ENCODE peak calls at places on chromosome 15, in eight cellular contexts. One of them, this sample, is unnamed.

GRCh38 chr15:75945953-75946352 is 42.3 kb downstream of the FBXO22 start:
- DNase-seq in uterus: no peak
- DNase-seq in Peyer's patch: no peak
- DNase-seq in lower leg skin: no peak
- DNase-seq in testis: no peak
- DNase-seq in adrenal gland: no peak
- DNase-seq in heart left ventricle: no peak
- DNase-seq in ovary: no peak
- DNase-seq in this sample: no peak

GRCh38 chr15:28726102-28726501 is 13.9 kb upstream of the GOLGA8M start:
- DNase-seq in uterus: no peak
- DNase-seq in Peyer's patch: no peak
- DNase-seq in lower leg skin: no peak
- DNase-seq in testis: no peak
- DNase-seq in adrenal gland: no peak
- DNase-seq in heart left ventricle: no peak
- DNase-seq in ovary: no peak
- DNase-seq in this sample: no peak

GRCh38 chr15:38534691-38535090 is 29.9 kb downstream of the RASGRP1 start:
- DNase-seq in uterus: no peak
- DNase-seq in Peyer's patch: no peak
- DNase-seq in lower leg skin: no peak
- DNase-seq in testis: no peak
- DNase-seq in adrenal gland: no peak
- DNase-seq in heart left ventricle: no peak
- DNase-seq in ovary: no peak
- DNase-seq in this sample: no peak

GRCh38 chr15:78360958-78361714 is 21.0 kb downstream of the CRABP1 start:
- DNase-seq in uterus: no peak
- DNase-seq in Peyer's patch: no peak
- DNase-seq in lower leg skin: peak
- DNase-seq in testis: no peak
- DNase-seq in adrenal gland: no peak
- DNase-seq in heart left ventricle: no peak
- DNase-seq in ovary: no peak
- DNase-seq in this sample: no peak

GRCh38 chr15:71752604-71753289 is 57.6 kb upstream of the NR2E3 start:
- DNase-seq in uterus: no peak
- DNase-seq in Peyer's patch: peak
- DNase-seq in lower leg skin: no peak
- DNase-seq in testis: peak
- DNase-seq in adrenal gland: peak
- DNase-seq in heart left ventricle: no peak
- DNase-seq in ovary: no peak
- DNase-seq in this sample: peak

GRCh38 chr15:99407716-99408115 is 156.4 kb downstream of the LRRC28 start:
- DNase-seq in uterus: no peak
- DNase-seq in Peyer's patch: peak
- DNase-seq in lower leg skin: peak
- DNase-seq in testis: no peak
- DNase-seq in adrenal gland: no peak
- DNase-seq in heart left ventricle: no peak
- DNase-seq in ovary: peak
- DNase-seq in this sample: no peak

GRCh38 chr15:70327328-70328136 is 229.8 kb upstream of the TLE3 start:
- DNase-seq in uterus: no peak
- DNase-seq in Peyer's patch: no peak
- DNase-seq in lower leg skin: no peak
- DNase-seq in testis: no peak
- DNase-seq in adrenal gland: no peak
- DNase-seq in heart left ventricle: no peak
- DNase-seq in ovary: no peak
- DNase-seq in this sample: no peak

GRCh38 chr15:68488966-68489365 is 57.0 kb upstream of the ITGA11 start:
- DNase-seq in uterus: no peak
- DNase-seq in Peyer's patch: no peak
- DNase-seq in lower leg skin: peak
- DNase-seq in testis: no peak
- DNase-seq in adrenal gland: no peak
- DNase-seq in heart left ventricle: no peak
- DNase-seq in ovary: no peak
- DNase-seq in this sample: no peak

GRCh38 chr15:75647370-75648155 is at the start of gene SNX33:
- DNase-seq in uterus: peak
- DNase-seq in Peyer's patch: peak
- DNase-seq in lower leg skin: peak
- DNase-seq in testis: peak
- DNase-seq in adrenal gland: peak
- DNase-seq in heart left ventricle: peak
- DNase-seq in ovary: peak
- DNase-seq in this sample: no peak

GRCh38 chr15:87940763-87941162 is 315.8 kb downstream of the NTRK3 start:
- DNase-seq in uterus: no peak
- DNase-seq in Peyer's patch: no peak
- DNase-seq in lower leg skin: no peak
- DNase-seq in testis: no peak
- DNase-seq in adrenal gland: no peak
- DNase-seq in heart left ventricle: no peak
- DNase-seq in ovary: no peak
- DNase-seq in this sample: no peak

GRCh38 chr15:71753346-71753745 is 57.0 kb upstream of the NR2E3 start:
- DNase-seq in uterus: no peak
- DNase-seq in Peyer's patch: no peak
- DNase-seq in lower leg skin: no peak
- DNase-seq in testis: no peak
- DNase-seq in adrenal gland: no peak
- DNase-seq in heart left ventricle: no peak
- DNase-seq in ovary: no peak
- DNase-seq in this sample: no peak

GRCh38 chr15:100705065-100705464 is 102.7 kb downstream of the ASB7 start:
- DNase-seq in uterus: no peak
- DNase-seq in Peyer's patch: peak
- DNase-seq in lower leg skin: peak
- DNase-seq in testis: no peak
- DNase-seq in adrenal gland: no peak
- DNase-seq in heart left ventricle: no peak
- DNase-seq in ovary: no peak
- DNase-seq in this sample: no peak

GRCh38 chr15:100703671-100704070 is 101.3 kb downstream of the ASB7 start:
- DNase-seq in uterus: no peak
- DNase-seq in Peyer's patch: no peak
- DNase-seq in lower leg skin: peak
- DNase-seq in testis: no peak
- DNase-seq in adrenal gland: no peak
- DNase-seq in heart left ventricle: no peak
- DNase-seq in ovary: no peak
- DNase-seq in this sample: no peak

GRCh38 chr15:100707229-100707628 is 104.8 kb downstream of the ASB7 start:
- DNase-seq in uterus: no peak
- DNase-seq in Peyer's patch: peak
- DNase-seq in lower leg skin: peak
- DNase-seq in testis: no peak
- DNase-seq in adrenal gland: no peak
- DNase-seq in heart left ventricle: no peak
- DNase-seq in ovary: no peak
- DNase-seq in this sample: no peak

GRCh38 chr15:100704281-100705055 is 102.1 kb downstream of the ASB7 start:
- DNase-seq in uterus: no peak
- DNase-seq in Peyer's patch: peak
- DNase-seq in lower leg skin: peak
- DNase-seq in testis: no peak
- DNase-seq in adrenal gland: no peak
- DNase-seq in heart left ventricle: no peak
- DNase-seq in ovary: no peak
- DNase-seq in this sample: peak

DNA sequence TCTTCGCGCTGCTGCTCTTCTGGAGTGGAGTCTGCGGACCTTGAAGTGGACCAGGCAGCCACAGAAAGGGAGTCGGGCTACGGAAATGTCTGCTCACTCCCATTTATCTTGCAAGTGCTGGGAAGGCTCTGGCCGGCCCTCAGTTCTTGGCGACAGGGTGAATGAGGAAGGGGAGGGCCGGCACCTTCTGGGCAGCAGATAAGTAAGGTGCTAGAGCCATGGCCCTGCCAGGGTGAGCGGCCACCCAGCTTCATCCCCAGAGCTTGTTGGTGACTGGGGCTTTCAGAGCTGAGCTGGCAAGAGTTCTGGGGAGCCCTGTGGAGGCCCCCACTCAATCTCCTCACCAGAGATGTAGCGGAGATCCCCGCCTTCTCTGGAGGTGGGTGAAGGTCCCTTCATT is 103.5 kb downstream of the ASB7 start:
- DNase-seq in uterus: no peak
- DNase-seq in Peyer's patch: peak
- DNase-seq in lower leg skin: peak
- DNase-seq in testis: no peak
- DNase-seq in adrenal gland: no peak
- DNase-seq in heart left ventricle: no peak
- DNase-seq in ovary: peak
- DNase-seq in this sample: no peak
- TF ChIP-seq POLR2A in uterus: no peak
- TF ChIP-seq POLR2A in Peyer's patch: no peak
- TF ChIP-seq POLR2A in lower leg skin: no peak
- TF ChIP-seq POLR2A in testis: no peak
- TF ChIP-seq POLR2A in adrenal gland: no peak
- TF ChIP-seq POLR2A in heart left ventricle: no peak
- TF ChIP-seq POLR2A in ovary: no peak
- TF ChIP-seq POLR2A in this sample: no peak

DNA sequence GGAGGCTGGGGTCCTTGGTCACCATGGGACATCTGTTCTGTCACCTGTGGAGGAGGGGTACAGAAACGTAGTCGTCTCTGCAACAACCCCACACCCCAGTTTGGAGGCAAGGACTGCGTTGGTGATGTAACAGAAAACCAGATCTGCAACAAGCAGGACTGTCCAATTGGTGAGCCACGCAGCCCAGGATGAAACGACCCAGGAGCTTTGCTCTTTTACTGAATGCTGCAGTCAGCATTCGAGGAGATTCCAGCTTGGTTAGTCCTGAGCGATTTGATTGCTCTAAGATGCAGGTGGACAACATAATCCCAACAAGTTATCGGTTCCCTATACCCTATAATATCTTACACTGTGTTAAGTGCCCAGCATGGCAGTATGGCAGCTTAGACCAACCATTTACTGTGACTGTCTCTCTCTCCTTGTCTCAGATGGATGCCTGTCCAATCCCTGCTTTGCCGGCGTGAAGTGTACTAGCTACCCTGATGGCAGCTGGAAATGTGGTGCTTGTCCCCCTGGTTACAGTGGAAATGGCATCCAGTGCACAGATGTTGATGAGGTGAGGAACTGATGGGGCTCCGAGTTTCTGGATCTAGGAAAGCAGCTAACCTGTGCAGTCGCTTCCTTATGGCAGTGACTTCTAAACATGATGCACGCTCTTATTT is 7.8 kb downstream of the THBS1 start:
- DNase-seq in uterus: no peak
- DNase-seq in Peyer's patch: no peak
- DNase-seq in lower leg skin: no peak
- DNase-seq in testis: no peak
- DNase-seq in adrenal gland: no peak
- DNase-seq in heart left ventricle: no peak
- DNase-seq in ovary: no peak
- DNase-seq in this sample: no peak
- TF ChIP-seq POLR2A in uterus: no peak
- TF ChIP-seq POLR2A in Peyer's patch: no peak
- TF ChIP-seq POLR2A in lower leg skin: no peak
- TF ChIP-seq POLR2A in testis: no peak
- TF ChIP-seq POLR2A in adrenal gland: peak
- TF ChIP-seq POLR2A in heart left ventricle: no peak
- TF ChIP-seq POLR2A in ovary: no peak
- TF ChIP-seq POLR2A in this sample: no peak

GRCh38 chr15:48182749-48183148 is 4.7 kb upstream of the MYEF2 start:
- DNase-seq in uterus: no peak
- DNase-seq in Peyer's patch: no peak
- DNase-seq in lower leg skin: no peak
- DNase-seq in testis: no peak
- DNase-seq in adrenal gland: no peak
- DNase-seq in heart left ventricle: no peak
- DNase-seq in ovary: no peak
- DNase-seq in this sample: no peak

GRCh38 chr15:48186271-48186670 is 5.2 kb upstream of the CTXN2 start:
- DNase-seq in uterus: no peak
- DNase-seq in Peyer's patch: no peak
- DNase-seq in lower leg skin: no peak
- DNase-seq in testis: no peak
- DNase-seq in adrenal gland: no peak
- DNase-seq in heart left ventricle: no peak
- DNase-seq in ovary: no peak
- DNase-seq in this sample: no peak

GRCh38 chr15:48190932-48191573 is 412 bp upstream of the CTXN2 start:
- DNase-seq in uterus: peak
- DNase-seq in Peyer's patch: peak
- DNase-seq in lower leg skin: no peak
- DNase-seq in testis: peak
- DNase-seq in adrenal gland: peak
- DNase-seq in heart left ventricle: peak
- DNase-seq in ovary: peak
- DNase-seq in this sample: peak

DNA sequence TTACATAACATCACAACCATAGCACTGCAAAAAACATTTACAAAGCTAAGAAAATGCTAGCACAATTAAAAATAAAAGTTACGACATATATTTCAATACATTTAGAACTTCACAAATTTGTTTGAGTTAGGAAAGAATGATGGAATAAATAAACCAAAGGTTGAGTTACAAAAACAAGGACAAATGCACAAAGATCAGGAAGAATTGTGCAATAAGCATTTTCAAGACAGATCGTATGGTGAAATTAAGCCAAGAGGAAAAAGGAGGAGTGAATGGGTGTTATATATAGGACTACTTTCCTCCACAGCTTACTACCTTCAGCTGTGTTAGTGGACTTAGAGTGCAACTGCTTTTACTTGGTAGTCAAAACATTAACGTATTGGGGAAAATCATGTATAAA is 5.9 kb upstream of the CTXN2 start:
- DNase-seq in uterus: no peak
- DNase-seq in Peyer's patch: no peak
- DNase-seq in lower leg skin: no peak
- DNase-seq in testis: no peak
- DNase-seq in adrenal gland: no peak
- DNase-seq in heart left ventricle: no peak
- DNase-seq in ovary: no peak
- DNase-seq in this sample: no peak
- TF ChIP-seq POLR2A in uterus: no peak
- TF ChIP-seq POLR2A in Peyer's patch: no peak
- TF ChIP-seq POLR2A in lower leg skin: no peak
- TF ChIP-seq POLR2A in testis: no peak
- TF ChIP-seq POLR2A in adrenal gland: no peak
- TF ChIP-seq POLR2A in heart left ventricle: no peak
- TF ChIP-seq POLR2A in ovary: no peak
- TF ChIP-seq POLR2A in this sample: no peak

DNA sequence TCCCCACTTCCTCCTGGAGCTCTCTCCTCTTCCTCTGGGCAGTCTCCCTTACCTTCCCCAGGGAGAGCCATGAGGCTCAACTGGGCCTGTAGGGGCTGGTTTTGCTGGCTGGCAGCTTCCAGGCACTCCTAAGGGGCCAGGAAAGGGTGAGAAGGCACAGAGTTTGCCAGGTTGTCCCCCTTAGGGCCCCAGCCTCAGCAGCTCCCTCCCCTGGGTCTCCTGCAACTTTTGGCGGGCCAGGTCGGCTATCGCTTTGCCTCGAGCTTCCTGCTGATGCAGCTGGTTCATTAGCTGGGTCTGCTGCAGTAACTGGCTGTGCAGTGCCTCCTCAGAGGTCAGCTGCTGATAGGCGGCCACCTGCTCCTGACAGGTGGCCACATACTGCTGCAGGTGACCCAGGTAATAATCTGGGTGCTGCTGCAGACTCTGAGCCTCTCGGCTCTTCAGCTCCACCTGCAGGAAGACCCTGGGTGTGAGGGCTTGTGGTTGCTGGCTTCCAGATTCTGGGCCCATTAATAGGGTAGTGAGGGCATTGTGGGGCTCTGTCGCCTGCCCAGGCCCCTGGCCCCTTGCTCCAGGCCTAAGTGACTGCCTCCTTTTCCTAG is 29.7 kb upstream of the OR4F6 start:
- DNase-seq in uterus: no peak
- DNase-seq in Peyer's patch: peak
- DNase-seq in lower leg skin: peak
- DNase-seq in testis: no peak
- DNase-seq in adrenal gland: no peak
- DNase-seq in heart left ventricle: peak
- DNase-seq in ovary: peak
- DNase-seq in this sample: no peak
- TF ChIP-seq POLR2A in uterus: no peak
- TF ChIP-seq POLR2A in Peyer's patch: no peak
- TF ChIP-seq POLR2A in lower leg skin: no peak
- TF ChIP-seq POLR2A in testis: no peak
- TF ChIP-seq POLR2A in adrenal gland: no peak
- TF ChIP-seq POLR2A in heart left ventricle: no peak
- TF ChIP-seq POLR2A in ovary: no peak
- TF ChIP-seq POLR2A in this sample: no peak